ENCODE peak calls at places on chromosomes 5 and 9, in four cellular contexts. X is AG04449, L is HCT116, G is choroid plexus epithelial cell. M is an unnamed sample.

GRCh38 chr9:78439866-78440830 is 143.2 kb downstream of the PSAT1 start:
- DNase-seq in X (no peak), L (no peak), G (no peak), M (no peak)

GRCh38 chr5:155275214-155275613 is 261.7 kb downstream of the KIF4B start:
- DNase-seq in X (no peak), L (no peak), G (no peak), M (no peak)

GRCh38 chr9:98658965-98659364 is 49.8 kb downstream of the GABBR2 start:
- DNase-seq in X (peak), L (no peak), G (peak), M (no peak)

GRCh38 chr9:33210006-33210715 is 29.8 kb upstream of the SPINK4 start:
- DNase-seq in X (no peak), L (no peak), G (no peak), M (no peak)

GRCh38 chr9:20906326-20906725 is 125.1 kb downstream of the HACD4 start:
- DNase-seq in X (no peak), L (no peak), G (no peak), M (no peak)

GRCh38 chr9:115008536-115008935 is 78.1 kb upstream of the TNFSF8 start:
- DNase-seq in X (peak), L (no peak), G (peak), M (peak)

GRCh38 chr5:81140942-81141341 is 92.2 kb upstream of the CKMT2 start:
- DNase-seq in X (peak), L (no peak), G (peak), M (no peak)

GRCh38 chr5:44632344-44632743 is 176.4 kb upstream of the MRPS30 start:
- DNase-seq in X (no peak), L (no peak), G (no peak), M (no peak)

GRCh38 chr9:133151041-133151440 is 12.7 kb downstream of the GBGT1 start:
- DNase-seq in X (no peak), L (no peak), G (no peak), M (no peak)

GRCh38 chr5:96595300-96596090 is 66.7 kb upstream of the CAST start:
- DNase-seq in X (no peak), L (no peak), G (no peak), M (no peak)

GRCh38 chr5:65262094-65262493 is 219.6 kb downstream of the ADAMTS6 start:
- DNase-seq in X (no peak), L (no peak), G (peak), M (no peak)

GRCh38 chr5:143106175-143106574 is 297.3 kb downstream of the NR3C1 start:
- DNase-seq in X (no peak), L (no peak), G (peak), M (peak)

GRCh38 chr5:16894236-16895057 is 41.6 kb downstream of the MYO10 start:
- DNase-seq in X (peak), L (peak), G (peak), M (peak)

GRCh38 chr5:168409601-168410458 is 76.4 kb upstream of the RARS1 start:
- DNase-seq in X (no peak), L (peak), G (peak), M (no peak)

GRCh38 chr9:84851935-84852585 is 182.5 kb downstream of the NTRK2 start:
- DNase-seq in X (no peak), L (peak), G (peak), M (no peak)

GRCh38 chr9:6921335-6921734 is 163.6 kb downstream of the KDM4C start:
- DNase-seq in X (no peak), L (no peak), G (no peak), M (no peak)

GRCh38 chr9:126625329-126626116 is 11.8 kb downstream of the LMX1B start:
- DNase-seq in X (no peak), L (no peak), G (no peak), M (peak)
- H3K4me3 ChIP-seq in X (no peak), L (no peak), G (no peak), M (peak)

GRCh38 chr9:72913382-72914009 is 39.4 kb downstream of the ALDH1A1 start:
- DNase-seq in X (no peak), L (no peak), G (no peak), M (no peak)

GRCh38 chr9:72911816-72912215 is 41.0 kb downstream of the ALDH1A1 start:
- DNase-seq in X (no peak), L (no peak), G (no peak), M (no peak)

GRCh38 chr9:72914750-72915149 is 38.1 kb downstream of the ALDH1A1 start:
- DNase-seq in X (no peak), L (no peak), G (no peak), M (no peak)

GRCh38 chr9:72911247-72911775 is 41.5 kb downstream of the ALDH1A1 start:
- DNase-seq in X (no peak), L (no peak), G (no peak), M (no peak)

DNA sequence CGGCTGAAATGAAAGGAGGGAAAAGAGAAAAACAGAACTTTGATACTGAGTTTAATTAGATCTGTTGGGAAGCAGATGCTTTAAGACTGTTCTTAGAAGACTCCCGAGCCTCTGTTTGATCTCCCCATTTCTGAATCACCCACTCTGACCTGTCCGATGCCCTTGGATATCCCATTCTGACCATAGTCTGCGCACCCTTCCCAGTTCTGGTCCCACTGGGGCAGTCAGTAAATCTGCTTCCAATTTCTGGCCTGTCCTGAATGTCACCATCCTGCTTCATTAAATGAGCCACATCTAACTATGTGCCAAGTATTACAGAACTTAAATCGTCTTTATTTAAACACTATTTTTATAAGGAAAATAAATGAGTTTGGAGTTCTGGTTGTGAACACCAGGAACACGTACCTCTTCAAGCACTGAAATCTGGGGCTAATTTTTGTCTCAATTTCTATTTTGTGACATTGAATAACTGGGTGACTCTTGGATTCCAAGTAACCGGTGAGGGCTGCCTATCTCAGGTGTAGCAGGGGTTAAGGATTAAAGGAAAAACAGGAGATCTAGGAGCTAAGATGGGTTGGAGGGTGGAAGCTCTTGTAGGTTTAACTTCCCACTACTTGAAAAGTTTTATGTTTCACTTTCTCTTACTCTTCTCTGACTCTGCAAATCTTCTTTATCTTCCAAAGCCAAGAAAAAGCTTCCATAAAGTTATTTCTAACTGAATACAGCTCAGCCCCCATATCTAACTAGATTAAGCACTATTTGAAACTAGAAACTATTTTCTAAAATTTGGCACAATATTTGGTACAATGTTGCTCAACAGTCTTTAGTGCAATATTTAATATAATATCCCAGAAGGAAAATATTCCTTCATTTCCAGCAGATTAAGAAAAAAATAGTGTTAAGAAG is 40.1 kb downstream of the ALDH1A1 start:
- DNase-seq in X (no peak), L (no peak), G (no peak), M (no peak)
- H3K4me3 ChIP-seq in X (no peak), L (no peak), G (no peak), M (no peak)

GRCh38 chr9:34716711-34717110 is 6.8 kb upstream of the CCL21 start:
- DNase-seq in X (no peak), L (no peak), G (no peak), M (peak)
- H3K4me3 ChIP-seq in X (no peak), L (no peak), G (no peak), M (no peak)

GRCh38 chr5:115500225-115500624 is 44.4 kb downstream of the FEM1C start:
- DNase-seq in X (no peak), L (no peak), G (no peak), M (no peak)

GRCh38 chr5:115497200-115497599 is 47.4 kb downstream of the FEM1C start:
- DNase-seq in X (no peak), L (no peak), G (no peak), M (no peak)

GRCh38 chr5:115490601-115491000 is 54.0 kb downstream of the FEM1C start:
- DNase-seq in X (no peak), L (no peak), G (no peak), M (no peak)

GRCh38 chr5:115489725-115490124 is 54.9 kb downstream of the FEM1C start:
- DNase-seq in X (no peak), L (no peak), G (no peak), M (no peak)

GRCh38 chr5:115494570-115495289 is 49.8 kb downstream of the FEM1C start:
- DNase-seq in X (no peak), L (no peak), G (peak), M (no peak)
- H3K4me3 ChIP-seq in X (no peak), L (no peak), G (no peak), M (no peak)

GRCh38 chr5:7363067-7363677 is 32.8 kb upstream of the ADCY2 start:
- DNase-seq in X (no peak), L (no peak), G (no peak), M (no peak)

GRCh38 chr5:7364226-7364875 is 31.6 kb upstream of the ADCY2 start:
- DNase-seq in X (no peak), L (no peak), G (no peak), M (no peak)

DNA sequence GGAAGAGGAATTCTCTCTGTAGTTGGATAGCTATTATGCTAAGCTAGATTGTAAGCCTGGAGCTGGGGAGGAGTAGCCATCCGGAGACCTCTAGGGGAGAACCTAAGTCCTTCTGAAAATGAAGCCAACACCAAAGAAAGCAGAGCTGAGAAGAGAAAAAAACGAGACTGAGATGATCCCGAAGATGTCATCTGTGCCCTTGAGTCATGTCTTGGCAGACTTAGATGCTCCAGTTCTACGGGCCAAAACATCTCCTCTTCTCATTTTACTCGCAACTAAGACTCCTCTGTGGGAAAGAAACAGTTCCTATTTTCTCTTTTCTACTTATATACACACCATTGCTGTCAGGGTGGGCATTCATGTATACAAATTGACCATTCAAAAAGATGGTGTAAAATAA is 34.3 kb upstream of the ADCY2 start:
- DNase-seq in X (no peak), L (no peak), G (no peak), M (no peak)
- H3K4me3 ChIP-seq in X (no peak), L (no peak), G (no peak), M (no peak)

DNA sequence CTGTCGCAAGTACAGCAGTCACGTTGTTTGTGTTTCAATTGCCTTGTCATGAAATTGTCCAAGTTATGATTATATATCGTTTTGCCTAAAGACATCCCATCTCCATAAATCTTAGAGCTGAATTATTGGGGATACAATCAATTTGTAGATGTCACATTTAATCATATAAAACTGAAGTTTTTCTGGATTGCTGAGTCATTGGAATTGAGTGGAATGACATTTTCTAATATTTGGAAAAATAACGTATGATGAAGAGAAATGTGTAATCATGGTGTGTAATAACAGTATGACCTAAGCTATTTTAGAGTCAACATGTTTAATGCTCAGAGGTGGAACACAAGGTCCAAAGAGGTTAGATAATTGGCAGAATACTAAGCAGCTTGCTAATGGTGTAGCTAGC is 473.2 kb upstream of the GRAMD2B start:
- DNase-seq in X (no peak), L (no peak), G (no peak), M (no peak)
- H3K4me3 ChIP-seq in X (no peak), L (no peak), G (no peak), M (no peak)

GRCh38 chr5:71932649-71933338 is 174.5 kb upstream of the MAP1B start:
- DNase-seq in X (no peak), L (peak), G (peak), M (no peak)
- H3K4me3 ChIP-seq in X (no peak), L (no peak), G (no peak), M (no peak)